ENCODE peak calls at places on chromosomes 11 and 22, in five cellular contexts. One of them, this sample, is unnamed.

GRCh38 chr11:30128269-30128932 is 102.4 kb upstream of the FSHB start:
- DNase-seq in H1: no peak
- DNase-seq in mesenchymal stem cell: peak
- DNase-seq in neuronal stem cell: peak
- DNase-seq in IMR-90: peak
- DNase-seq in this sample: peak

GRCh38 chr22:46457502-46458488 is 79.6 kb downstream of the CELSR1 start:
- DNase-seq in neuronal stem cell: no peak
- DNase-seq in mesenchymal stem cell: peak
- DNase-seq in H1: no peak
- DNase-seq in IMR-90: peak
- DNase-seq in this sample: peak

GRCh38 chr11:57330029-57330428 is 5.3 kb upstream of the TNKS1BP1 start:
- DNase-seq in neuronal stem cell: no peak
- DNase-seq in H1: no peak
- DNase-seq in mesenchymal stem cell: no peak
- DNase-seq in IMR-90: no peak
- DNase-seq in this sample: no peak

GRCh38 chr11:79626135-79626748 is 185.4 kb upstream of the TENM4 start:
- DNase-seq in H1: no peak
- DNase-seq in mesenchymal stem cell: no peak
- DNase-seq in IMR-90: peak
- DNase-seq in neuronal stem cell: no peak
- DNase-seq in this sample: no peak

GRCh38 chr22:20989323-20990138 is 7.4 kb downstream of the LZTR1 start:
- DNase-seq in IMR-90: peak
- DNase-seq in neuronal stem cell: no peak
- DNase-seq in mesenchymal stem cell: no peak
- DNase-seq in H1: no peak
- DNase-seq in this sample: no peak

GRCh38 chr22:32776397-32776796 is 25.1 kb upstream of the TIMP3 start:
- DNase-seq in H1: no peak
- DNase-seq in mesenchymal stem cell: no peak
- DNase-seq in IMR-90: no peak
- DNase-seq in neuronal stem cell: no peak
- DNase-seq in this sample: no peak

GRCh38 chr11:121249039-121249663 is 43.4 kb upstream of the SC5D start:
- DNase-seq in neuronal stem cell: peak
- DNase-seq in H1: no peak
- DNase-seq in mesenchymal stem cell: peak
- DNase-seq in IMR-90: peak
- DNase-seq in this sample: peak

GRCh38 chr11:67640758-67641113 is 1.2 kb upstream of the TBX10 start:
- DNase-seq in neuronal stem cell: no peak
- DNase-seq in H1: no peak
- DNase-seq in IMR-90: no peak
- DNase-seq in mesenchymal stem cell: no peak
- DNase-seq in this sample: no peak

GRCh38 chr22:31768422-31769059 is 14.7 kb downstream of the DEPDC5 start:
- DNase-seq in mesenchymal stem cell: no peak
- DNase-seq in H1: no peak
- DNase-seq in neuronal stem cell: no peak
- DNase-seq in IMR-90: no peak
- DNase-seq in this sample: no peak

GRCh38 chr11:76625787-76626186 is 44.8 kb downstream of the LRRC32 start:
- DNase-seq in IMR-90: no peak
- DNase-seq in neuronal stem cell: no peak
- DNase-seq in mesenchymal stem cell: no peak
- DNase-seq in H1: no peak
- DNase-seq in this sample: no peak

GRCh38 chr11:66002648-66003225 is 434 bp downstream of the BANF1 start:
- DNase-seq in neuronal stem cell: no peak
- DNase-seq in mesenchymal stem cell: peak
- DNase-seq in H1: no peak
- DNase-seq in IMR-90: peak
- DNase-seq in this sample: peak

GRCh38 chr11:126857860-126858808 is 142.4 kb downstream of the KIRREL3 start:
- DNase-seq in IMR-90: peak
- DNase-seq in neuronal stem cell: no peak
- DNase-seq in H1: no peak
- DNase-seq in mesenchymal stem cell: no peak
- DNase-seq in this sample: no peak

GRCh38 chr22:22565991-22566390 is 6.9 kb upstream of the PRAME start:
- DNase-seq in IMR-90: peak
- DNase-seq in neuronal stem cell: no peak
- DNase-seq in H1: no peak
- DNase-seq in mesenchymal stem cell: peak
- DNase-seq in this sample: no peak

GRCh38 chr11:79045811-79046304 is 395.0 kb downstream of the TENM4 start:
- DNase-seq in neuronal stem cell: no peak
- DNase-seq in mesenchymal stem cell: peak
- DNase-seq in H1: no peak
- DNase-seq in IMR-90: peak
- DNase-seq in this sample: no peak

GRCh38 chr11:79253280-79253679 is 187.6 kb downstream of the TENM4 start:
- DNase-seq in IMR-90: no peak
- DNase-seq in H1: no peak
- DNase-seq in mesenchymal stem cell: no peak
- DNase-seq in neuronal stem cell: no peak
- DNase-seq in this sample: no peak

GRCh38 chr11:123839131-123839530 is 33.0 kb upstream of the OR6M1 start:
- DNase-seq in mesenchymal stem cell: no peak
- DNase-seq in IMR-90: no peak
- DNase-seq in H1: no peak
- DNase-seq in neuronal stem cell: no peak
- DNase-seq in this sample: no peak

GRCh38 chr11:47905358-47906059 is 57.4 kb upstream of the NUP160 start:
- DNase-seq in IMR-90: peak
- DNase-seq in H1: no peak
- DNase-seq in mesenchymal stem cell: peak
- DNase-seq in neuronal stem cell: no peak
- DNase-seq in this sample: peak

GRCh38 chr11:9624448-9624847 is 39.4 kb upstream of the SWAP70 start:
- DNase-seq in H1: no peak
- DNase-seq in IMR-90: no peak
- DNase-seq in mesenchymal stem cell: no peak
- DNase-seq in neuronal stem cell: no peak
- DNase-seq in this sample: no peak

GRCh38 chr11:65366340-65366773 is 11.8 kb downstream of the TIGD3 start:
- DNase-seq in mesenchymal stem cell: peak
- DNase-seq in IMR-90: peak
- DNase-seq in H1: no peak
- DNase-seq in neuronal stem cell: peak
- DNase-seq in this sample: peak

GRCh38 chr11:36131719-36132349 is 157.4 kb downstream of the COMMD9 start:
- DNase-seq in mesenchymal stem cell: peak
- DNase-seq in neuronal stem cell: peak
- DNase-seq in IMR-90: peak
- DNase-seq in H1: peak
- DNase-seq in this sample: no peak

GRCh38 chr11:2737226-2737590 is 37.4 kb upstream of the KCNQ1OT1 start:
- DNase-seq in H1: no peak
- DNase-seq in neuronal stem cell: no peak
- DNase-seq in mesenchymal stem cell: no peak
- DNase-seq in IMR-90: no peak
- DNase-seq in this sample: no peak

GRCh38 chr11:116600930-116601329 is 171.9 kb downstream of the BUD13 start:
- DNase-seq in neuronal stem cell: no peak
- DNase-seq in IMR-90: no peak
- DNase-seq in mesenchymal stem cell: no peak
- DNase-seq in H1: no peak
- DNase-seq in this sample: peak

GRCh38 chr11:94895451-94895850 is 77.9 kb downstream of the CWC15 start:
- DNase-seq in neuronal stem cell: no peak
- DNase-seq in H1: no peak
- DNase-seq in mesenchymal stem cell: peak
- DNase-seq in IMR-90: peak
- DNase-seq in this sample: no peak

GRCh38 chr11:133950874-133951483 is 5.8 kb downstream of the IGSF9B start:
- DNase-seq in neuronal stem cell: no peak
- DNase-seq in H1: peak
- DNase-seq in IMR-90: no peak
- DNase-seq in mesenchymal stem cell: no peak
- DNase-seq in this sample: no peak

GRCh38 chr22:38570841-38571364 is 920 bp upstream of the DMC1 start:
- DNase-seq in mesenchymal stem cell: peak
- DNase-seq in H1: no peak
- DNase-seq in IMR-90: peak
- DNase-seq in neuronal stem cell: peak
- DNase-seq in this sample: no peak

GRCh38 chr11:117830674-117831351 is 6.3 kb upstream of the FXYD2 start:
- DNase-seq in mesenchymal stem cell: no peak
- DNase-seq in IMR-90: no peak
- DNase-seq in H1: peak
- DNase-seq in neuronal stem cell: no peak
- DNase-seq in this sample: no peak

DNA sequence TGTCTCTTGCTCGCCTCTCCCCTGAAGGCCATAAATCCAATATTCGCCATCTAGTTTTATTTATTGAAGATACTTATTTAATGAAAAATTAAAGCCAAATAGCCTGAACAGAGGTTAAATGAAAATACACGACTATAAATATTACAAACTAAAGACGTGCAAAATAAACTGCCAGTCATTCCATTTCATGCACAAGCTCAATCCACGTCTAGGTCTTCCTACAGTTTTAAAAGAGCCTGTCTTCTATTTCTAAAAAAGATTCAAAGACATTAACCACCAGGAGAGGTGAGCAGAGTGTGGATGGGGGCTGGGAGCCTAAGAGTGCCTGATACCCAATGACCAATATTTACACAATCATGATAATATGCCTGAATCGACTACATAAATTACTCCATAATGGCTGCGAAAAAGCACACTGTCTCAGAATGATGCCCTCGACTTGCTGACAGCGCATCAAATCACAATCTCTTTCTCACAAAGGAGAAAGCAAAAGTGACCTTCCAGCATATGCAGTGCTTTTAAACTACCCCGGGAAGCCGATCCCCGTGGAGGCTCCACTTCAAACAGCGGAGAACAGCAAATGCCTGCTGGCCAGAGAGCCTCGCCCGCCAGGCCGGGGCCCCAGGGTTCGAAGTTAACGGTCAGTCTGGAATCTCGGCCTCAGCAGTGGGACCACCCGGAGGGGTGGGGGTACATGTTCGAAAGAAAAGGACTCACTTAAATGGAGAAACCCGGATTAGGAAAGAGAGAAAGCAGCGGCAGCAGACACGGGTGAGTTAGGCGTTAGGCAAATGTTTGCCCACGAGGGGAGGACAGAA is 1.7 kb downstream of the FCHSD2 start:
- DNase-seq in mesenchymal stem cell: peak
- DNase-seq in neuronal stem cell: peak
- DNase-seq in IMR-90: peak
- DNase-seq in H1: peak
- DNase-seq in this sample: no peak
- H3K4me3 ChIP-seq in mesenchymal stem cell: peak
- H3K4me3 ChIP-seq in neuronal stem cell: peak
- H3K4me3 ChIP-seq in IMR-90: peak
- H3K4me3 ChIP-seq in H1: peak
- H3K4me3 ChIP-seq in this sample: peak

GRCh38 chr11:34053161-34053686 is 1.7 kb downstream of the CAPRIN1 start:
- DNase-seq in neuronal stem cell: peak
- DNase-seq in mesenchymal stem cell: peak
- DNase-seq in IMR-90: peak
- DNase-seq in H1: peak
- DNase-seq in this sample: peak
- H3K4ac ChIP-seq in neuronal stem cell: peak
- H3K4ac ChIP-seq in mesenchymal stem cell: peak
- H3K4ac ChIP-seq in IMR-90: peak
- H3K4ac ChIP-seq in H1: peak
- H3K4ac ChIP-seq in this sample: peak

GRCh38 chr11:107017104-107017432 is 1.2 kb downstream of the GUCY1A2 start:
- DNase-seq in IMR-90: no peak
- DNase-seq in H1: no peak
- DNase-seq in neuronal stem cell: no peak
- DNase-seq in mesenchymal stem cell: peak
- DNase-seq in this sample: no peak

GRCh38 chr11:107014871-107015270 is 3.4 kb downstream of the GUCY1A2 start:
- DNase-seq in IMR-90: no peak
- DNase-seq in neuronal stem cell: no peak
- DNase-seq in mesenchymal stem cell: no peak
- DNase-seq in H1: no peak
- DNase-seq in this sample: no peak

GRCh38 chr11:107018274-107018901 is at the start of gene GUCY1A2:
- DNase-seq in IMR-90: no peak
- DNase-seq in neuronal stem cell: peak
- DNase-seq in mesenchymal stem cell: peak
- DNase-seq in H1: peak
- DNase-seq in this sample: no peak

GRCh38 chr11:107018902-107019493 is 722 bp upstream of the GUCY1A2 start:
- DNase-seq in H1: peak
- DNase-seq in neuronal stem cell: peak
- DNase-seq in mesenchymal stem cell: peak
- DNase-seq in IMR-90: peak
- DNase-seq in this sample: peak

GRCh38 chr11:107017433-107018227 is 646 bp downstream of the GUCY1A2 start:
- DNase-seq in IMR-90: no peak
- DNase-seq in H1: peak
- DNase-seq in neuronal stem cell: peak
- DNase-seq in mesenchymal stem cell: peak
- DNase-seq in this sample: peak
- H2AFZ ChIP-seq in IMR-90: peak
- H2AFZ ChIP-seq in H1: peak
- H2AFZ ChIP-seq in neuronal stem cell: peak
- H2AFZ ChIP-seq in mesenchymal stem cell: peak
- H2AFZ ChIP-seq in this sample: peak

DNA sequence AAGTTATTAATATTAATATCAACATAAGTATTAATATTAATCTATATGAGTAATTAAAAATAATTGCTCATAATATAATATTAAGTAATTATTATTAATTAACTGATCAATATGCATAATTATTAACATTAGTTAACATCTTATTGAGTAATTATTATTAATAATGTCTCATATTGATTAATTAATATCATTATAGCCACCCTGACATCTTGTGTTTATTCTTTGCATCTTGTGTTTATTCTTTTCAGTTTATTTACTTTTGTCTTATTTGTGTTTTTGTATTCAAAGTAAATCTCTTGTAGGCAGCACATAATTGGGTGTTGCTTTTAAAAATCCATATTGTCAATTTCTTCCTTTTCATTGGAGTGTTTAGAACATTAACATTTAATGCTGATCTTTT is 56.6 kb downstream of the MYEOV start:
- DNase-seq in IMR-90: no peak
- DNase-seq in neuronal stem cell: no peak
- DNase-seq in H1: no peak
- DNase-seq in mesenchymal stem cell: no peak
- DNase-seq in this sample: no peak
- H3K4me3 ChIP-seq in IMR-90: no peak
- H3K4me3 ChIP-seq in neuronal stem cell: no peak
- H3K4me3 ChIP-seq in H1: no peak
- H3K4me3 ChIP-seq in mesenchymal stem cell: no peak
- H3K4me3 ChIP-seq in this sample: no peak

DNA sequence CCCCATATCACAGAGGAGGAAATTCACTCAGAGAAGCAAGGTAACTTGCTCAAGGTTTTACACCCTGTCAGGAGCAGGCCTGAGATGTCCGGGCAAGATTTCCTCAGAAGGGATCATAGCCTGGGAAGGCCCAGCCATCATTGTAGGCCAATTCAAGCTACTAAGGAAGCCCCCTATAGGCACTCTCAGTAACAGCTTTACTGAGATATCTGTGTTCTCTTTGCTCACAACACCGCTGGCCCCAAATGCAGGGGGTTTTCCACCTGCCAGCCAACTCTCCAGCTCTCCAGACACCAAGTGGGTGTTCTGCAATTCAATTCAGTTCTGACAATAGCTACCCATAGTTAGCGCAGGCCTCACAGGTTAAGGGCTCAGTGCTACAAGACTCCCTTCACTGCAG is 84.0 kb downstream of the SLC36A4 start:
- DNase-seq in H1: peak
- DNase-seq in mesenchymal stem cell: no peak
- DNase-seq in IMR-90: no peak
- DNase-seq in neuronal stem cell: no peak
- DNase-seq in this sample: no peak
- H3K4ac ChIP-seq in H1: no peak
- H3K4ac ChIP-seq in mesenchymal stem cell: no peak
- H3K4ac ChIP-seq in IMR-90: no peak
- H3K4ac ChIP-seq in neuronal stem cell: no peak
- H3K4ac ChIP-seq in this sample: no peak